ENCODE peak calls at places on chromosomes 1 and 21, in four cellular contexts. One of them, this sample, is unnamed.

GRCh38 chr1:181105134-181106021 is 16.9 kb downstream of the IER5 start:
- DNase-seq in GM12891: peak; percentile 89
- DNase-seq in K562: peak; percentile 97
- DNase-seq in GM12878: no peak
- DNase-seq in this sample: peak; percentile 88

GRCh38 chr1:228226956-228227791 is 19.3 kb downstream of the OBSCN start:
- DNase-seq in GM12891: no peak
- DNase-seq in K562: peak; percentile 58
- DNase-seq in GM12878: no peak
- DNase-seq in this sample: peak; percentile 27

GRCh38 chr1:246530482-246530881 is 23.4 kb upstream of the SMYD3 start:
- DNase-seq in GM12891: no peak
- DNase-seq in K562: no peak
- DNase-seq in GM12878: no peak
- DNase-seq in this sample: no peak

GRCh38 chr1:70156529-70157120 is 48.8 kb downstream of the LRRC40 start:
- DNase-seq in GM12891: no peak
- DNase-seq in K562: peak; percentile 58
- DNase-seq in GM12878: no peak
- DNase-seq in this sample: no peak

GRCh38 chr1:176118985-176119384 is 88.1 kb downstream of the COP1 start:
- DNase-seq in GM12891: no peak
- DNase-seq in K562: no peak
- DNase-seq in GM12878: no peak
- DNase-seq in this sample: no peak

GRCh38 chr1:1196431-1197187 is 9.8 kb downstream of the TNFRSF18 start:
- DNase-seq in GM12891: no peak
- DNase-seq in K562: no peak
- DNase-seq in GM12878: no peak
- DNase-seq in this sample: no peak

GRCh38 chr1:173253046-173253445 is 45.9 kb upstream of the TNFSF4 start:
- DNase-seq in GM12891: no peak
- DNase-seq in K562: no peak
- DNase-seq in GM12878: no peak
- DNase-seq in this sample: no peak

GRCh38 chr21:37868446-37868845 is 47.8 kb downstream of the KCNJ6 start:
- DNase-seq in GM12891: no peak
- DNase-seq in K562: no peak
- DNase-seq in GM12878: no peak
- DNase-seq in this sample: no peak

GRCh38 chr21:27346041-27346448 is 379.2 kb upstream of the ADAMTS5 start:
- DNase-seq in GM12891: no peak
- DNase-seq in K562: no peak
- DNase-seq in GM12878: no peak
- DNase-seq in this sample: no peak

GRCh38 chr1:227934476-227935313 is 13.0 kb downstream of the WNT9A start:
- DNase-seq in GM12891: no peak
- DNase-seq in K562: peak; percentile 28
- DNase-seq in GM12878: no peak
- DNase-seq in this sample: no peak

GRCh38 chr1:184387871-184388670 is 1.2 kb downstream of the C1orf21 start:
- DNase-seq in GM12891: no peak
- DNase-seq in K562: no peak
- DNase-seq in GM12878: no peak
- DNase-seq in this sample: no peak

GRCh38 chr1:153683853-153684252 is 5.4 kb downstream of the NPR1 start:
- DNase-seq in GM12891: no peak
- DNase-seq in K562: no peak
- DNase-seq in GM12878: no peak
- DNase-seq in this sample: no peak

GRCh38 chr1:21517161-21517589 is 8.0 kb downstream of the ALPL start:
- DNase-seq in GM12891: no peak
- DNase-seq in K562: no peak
- DNase-seq in GM12878: no peak
- DNase-seq in this sample: no peak

GRCh38 chr1:86169625-86170024 is 13.1 kb upstream of the COL24A1 start:
- DNase-seq in GM12891: no peak
- DNase-seq in K562: no peak
- DNase-seq in GM12878: no peak
- DNase-seq in this sample: no peak

GRCh38 chr21:32214654-32215305 is 64.1 kb downstream of the MIS18A start:
- DNase-seq in GM12891: no peak
- DNase-seq in K562: no peak
- DNase-seq in GM12878: no peak
- DNase-seq in this sample: no peak

GRCh38 chr1:155858805-155859233 is 548 bp upstream of the SYT11 start:
- DNase-seq in GM12891: no peak
- DNase-seq in K562: peak; percentile 20
- DNase-seq in GM12878: no peak
- DNase-seq in this sample: peak; percentile 82

GRCh38 chr1:39154553-39155361 is 49.7 kb upstream of the MACF1 start:
- DNase-seq in GM12891: no peak
- DNase-seq in K562: peak; percentile 49
- DNase-seq in GM12878: no peak
- DNase-seq in this sample: no peak

GRCh38 chr1:195197116-195197515 is 1411.1 kb downstream of the KCNT2 start:
- DNase-seq in GM12891: no peak
- DNase-seq in K562: no peak
- DNase-seq in GM12878: no peak
- DNase-seq in this sample: no peak

GRCh38 chr1:209411491-209411929 is 172.0 kb upstream of the CAMK1G start:
- DNase-seq in GM12891: no peak
- DNase-seq in K562: no peak
- DNase-seq in GM12878: no peak
- DNase-seq in this sample: no peak

GRCh38 chr1:25033828-25034451 is 103.9 kb upstream of the RUNX3 start:
- DNase-seq in GM12891: no peak
- DNase-seq in K562: no peak
- DNase-seq in GM12878: no peak
- DNase-seq in this sample: peak; percentile 98

GRCh38 chr1:239733995-239734394 is 347.6 kb downstream of the CHRM3 start:
- DNase-seq in GM12891: no peak
- DNase-seq in K562: no peak
- DNase-seq in GM12878: no peak
- DNase-seq in this sample: no peak

GRCh38 chr1:53549781-53550180 is 90.6 kb downstream of the DMRTB1 start:
- DNase-seq in GM12891: no peak
- DNase-seq in K562: no peak
- DNase-seq in GM12878: no peak
- DNase-seq in this sample: no peak

GRCh38 chr1:53546409-53547155 is 87.4 kb downstream of the DMRTB1 start:
- DNase-seq in GM12891: no peak
- DNase-seq in K562: no peak
- DNase-seq in GM12878: no peak
- DNase-seq in this sample: no peak

GRCh38 chr1:53549287-53549686 is 90.1 kb downstream of the DMRTB1 start:
- DNase-seq in GM12891: no peak
- DNase-seq in K562: no peak
- DNase-seq in GM12878: no peak
- DNase-seq in this sample: no peak

GRCh38 chr1:53547321-53547720 is 88.1 kb downstream of the DMRTB1 start:
- DNase-seq in GM12891: no peak
- DNase-seq in K562: no peak
- DNase-seq in GM12878: no peak
- DNase-seq in this sample: no peak

GRCh38 chr1:53548031-53548491 is 88.9 kb downstream of the DMRTB1 start:
- DNase-seq in GM12891: no peak
- DNase-seq in K562: no peak
- DNase-seq in GM12878: no peak
- DNase-seq in this sample: no peak
- TF ChIP-seq SPI1 in GM12891: no peak
- TF ChIP-seq SPI1 in K562: no peak
- TF ChIP-seq SPI1 in GM12878: no peak
- TF ChIP-seq SPI1 in this sample: no peak

DNA sequence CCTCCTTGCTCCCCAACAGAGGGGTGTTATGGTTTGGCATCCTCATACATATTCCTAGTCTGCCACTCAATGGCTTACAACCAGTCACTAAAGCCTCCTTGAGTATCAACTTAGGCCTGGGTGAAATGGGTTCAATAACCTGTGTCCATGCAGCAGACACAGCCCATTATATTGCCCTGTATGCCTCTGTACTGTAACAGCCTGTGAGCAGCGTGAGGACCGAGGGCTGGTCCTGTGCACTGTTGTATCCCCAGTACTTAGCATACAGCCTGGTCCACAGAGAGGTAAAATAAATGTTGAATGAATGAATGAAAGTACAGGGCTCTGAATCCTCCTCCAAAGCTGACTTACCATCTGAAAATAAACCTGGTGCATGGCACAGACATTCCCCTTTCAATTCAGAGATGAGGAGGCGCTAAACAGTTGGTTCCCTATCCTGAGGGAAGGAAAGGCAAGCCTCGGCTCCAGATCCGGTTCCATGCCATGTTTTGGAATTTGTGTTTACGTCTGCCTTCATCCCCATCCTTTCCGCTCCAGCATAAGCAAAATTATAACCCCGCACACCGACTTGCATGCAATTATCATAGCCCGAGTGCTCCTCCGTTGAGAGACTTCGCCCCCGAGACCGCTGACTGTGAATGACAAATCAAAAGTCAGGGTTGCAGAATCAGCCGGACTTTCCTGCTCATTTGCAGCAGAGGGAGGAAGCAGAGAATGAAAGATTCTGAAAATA is 45.0 kb upstream of the DNAJC6 start:
- DNase-seq in GM12891: no peak
- DNase-seq in K562: no peak
- DNase-seq in GM12878: no peak
- DNase-seq in this sample: no peak
- TF ChIP-seq SPI1 in GM12891: no peak
- TF ChIP-seq SPI1 in K562: no peak
- TF ChIP-seq SPI1 in GM12878: no peak
- TF ChIP-seq SPI1 in this sample: no peak

GRCh38 chr1:16617101-16617727 is 3.9 kb upstream of the NBPF1 start:
- DNase-seq in GM12891: no peak
- DNase-seq in K562: no peak
- DNase-seq in GM12878: no peak
- DNase-seq in this sample: no peak
- TF ChIP-seq SPI1 in GM12891: no peak
- TF ChIP-seq SPI1 in K562: no peak
- TF ChIP-seq SPI1 in GM12878: no peak
- TF ChIP-seq SPI1 in this sample: no peak

GRCh38 chr1:29243023-29243862 is 6.9 kb downstream of the PTPRU start:
- DNase-seq in GM12891: no peak
- DNase-seq in K562: no peak
- DNase-seq in GM12878: no peak
- DNase-seq in this sample: no peak

GRCh38 chr1:29240400-29240837 is 4.1 kb downstream of the PTPRU start:
- DNase-seq in GM12891: no peak
- DNase-seq in K562: no peak
- DNase-seq in GM12878: no peak
- DNase-seq in this sample: no peak

GRCh38 chr1:29238601-29238964 is 2.3 kb downstream of the PTPRU start:
- DNase-seq in GM12891: no peak
- DNase-seq in K562: no peak
- DNase-seq in GM12878: no peak
- DNase-seq in this sample: no peak

GRCh38 chr1:29239142-29239541 is 2.8 kb downstream of the PTPRU start:
- DNase-seq in GM12891: no peak
- DNase-seq in K562: no peak
- DNase-seq in GM12878: no peak
- DNase-seq in this sample: no peak

DNA sequence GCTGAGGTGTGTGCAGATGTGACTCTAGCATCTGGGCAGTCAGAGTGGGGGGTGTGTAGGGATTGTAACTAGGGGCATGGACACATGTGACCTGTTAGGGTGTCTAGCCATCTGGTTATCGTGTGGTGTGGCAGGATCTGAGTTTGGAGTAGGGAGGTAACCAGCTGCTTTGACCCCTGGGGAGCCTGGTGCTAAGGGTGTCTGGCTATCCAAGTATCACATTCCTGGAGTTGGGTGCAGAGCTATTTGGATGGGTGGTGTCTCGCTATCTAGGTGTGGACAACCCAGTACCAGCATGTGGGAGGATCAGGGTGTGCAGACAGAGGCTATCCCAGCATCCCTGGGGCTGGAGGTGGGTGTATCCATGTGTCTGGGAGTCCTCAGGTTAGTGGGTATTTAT is 4.7 kb downstream of the PTPRU start:
- DNase-seq in GM12891: no peak
- DNase-seq in K562: no peak
- DNase-seq in GM12878: no peak
- DNase-seq in this sample: no peak
- TF ChIP-seq SPI1 in GM12891: no peak
- TF ChIP-seq SPI1 in K562: no peak
- TF ChIP-seq SPI1 in GM12878: no peak
- TF ChIP-seq SPI1 in this sample: no peak

GRCh38 chr21:42663200-42663483 is 9.7 kb downstream of the PDE9A start:
- DNase-seq in GM12891: no peak
- DNase-seq in K562: no peak
- DNase-seq in GM12878: no peak
- DNase-seq in this sample: no peak
- TF ChIP-seq SPI1 in GM12891: no peak
- TF ChIP-seq SPI1 in K562: no peak
- TF ChIP-seq SPI1 in GM12878: no peak
- TF ChIP-seq SPI1 in this sample: no peak

GRCh38 chr1:159830737-159831136 is 4.1 kb downstream of the SLAMF8 start:
- DNase-seq in GM12891: no peak
- DNase-seq in K562: no peak
- DNase-seq in GM12878: no peak
- DNase-seq in this sample: no peak

GRCh38 chr1:159828916-159829634 is 2.4 kb downstream of the SLAMF8 start:
- DNase-seq in GM12891: peak; percentile 45
- DNase-seq in K562: peak; percentile 30
- DNase-seq in GM12878: peak; percentile 40
- DNase-seq in this sample: peak; percentile 80

GRCh38 chr1:159831696-159832225 is 5.1 kb downstream of the SLAMF8 start:
- DNase-seq in GM12891: no peak
- DNase-seq in K562: no peak
- DNase-seq in GM12878: no peak
- DNase-seq in this sample: no peak

GRCh38 chr1:159828176-159828575 is 1.5 kb downstream of the SLAMF8 start:
- DNase-seq in GM12891: no peak
- DNase-seq in K562: no peak
- DNase-seq in GM12878: no peak
- DNase-seq in this sample: no peak

GRCh38 chr1:159829822-159830455 is 3.3 kb downstream of the SLAMF8 start:
- DNase-seq in GM12891: no peak
- DNase-seq in K562: no peak
- DNase-seq in GM12878: no peak
- DNase-seq in this sample: no peak
- TF ChIP-seq SPI1 in GM12891: no peak
- TF ChIP-seq SPI1 in K562: no peak
- TF ChIP-seq SPI1 in GM12878: no peak
- TF ChIP-seq SPI1 in this sample: no peak

DNA sequence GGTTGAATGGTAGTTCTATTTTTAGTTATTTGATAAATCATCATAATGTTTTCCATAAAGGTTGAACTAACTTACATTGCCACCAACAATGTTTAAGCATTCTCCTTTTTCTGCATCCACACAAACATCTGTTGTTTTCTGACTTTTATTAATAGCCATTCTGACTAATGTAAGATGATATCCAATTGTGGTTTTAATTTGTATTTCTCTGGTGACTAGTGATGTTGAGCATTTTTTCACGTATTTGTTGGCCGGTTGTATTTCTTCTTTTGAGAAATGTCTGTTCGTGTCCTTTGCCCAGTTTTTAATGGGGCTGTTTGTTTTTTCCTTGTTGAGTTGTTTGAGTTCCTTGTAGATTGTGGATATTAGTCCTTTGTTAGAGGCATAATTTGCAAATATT is 24.6 kb upstream of the SLC35F3 start:
- DNase-seq in GM12891: no peak
- DNase-seq in K562: no peak
- DNase-seq in GM12878: no peak
- DNase-seq in this sample: no peak
- TF ChIP-seq SPI1 in GM12891: no peak
- TF ChIP-seq SPI1 in K562: no peak
- TF ChIP-seq SPI1 in GM12878: no peak
- TF ChIP-seq SPI1 in this sample: no peak